ENCODE peak calls at places on chromosome 11, in ten cellular contexts. T, J, G, Y, C, R, X, P, D and N are unnamed samples. For H3K4me1 and H3K36me3, the result is how much of the 10 kb centered on the place peaks cover.

GRCh38 chr11:3840870-3841425 is at the start of gene RHOG:
- DNase-seq in T (peak), J (peak), G (peak), Y (peak), C (peak), R (no peak), X (peak), P (peak), D (peak), N (peak)

GRCh38 chr11:86818466-86819282 is 18.3 kb downstream of the PRSS23 start:
- DNase-seq in T (peak), J (no peak), G (peak), Y (no peak), C (peak), R (peak), X (no peak), P (no peak), D (no peak), N (no peak)

GRCh38 chr11:102783720-102784119 is 3.3 kb upstream of the MMP10 start:
- DNase-seq in T (no peak), J (no peak), G (no peak), Y (no peak), C (no peak), R (no peak), X (no peak), P (no peak), D (no peak), N (no peak)

GRCh38 chr11:79139900-79140299 is 300.9 kb downstream of the TENM4 start:
- DNase-seq in T (no peak), J (no peak), G (no peak), Y (no peak), C (no peak), R (no peak), X (no peak), P (no peak), D (no peak), N (no peak)

GRCh38 chr11:12318791-12319733 is 58.3 kb upstream of the PARVA start:
- DNase-seq in T (peak), J (peak), G (peak), Y (peak), C (peak), R (no peak), X (no peak), P (no peak), D (no peak), N (no peak)

GRCh38 chr11:88508808-88509581 is 171.5 kb upstream of the CTSC start:
- DNase-seq in T (no peak), J (peak), G (peak), Y (no peak), C (peak), R (no peak), X (peak), P (no peak), D (peak), N (no peak)

GRCh38 chr11:134292661-134293060 is 16.5 kb downstream of the GLB1L3 start:
- DNase-seq in T (no peak), J (no peak), G (no peak), Y (peak), C (no peak), R (no peak), X (no peak), P (no peak), D (peak), N (no peak)

GRCh38 chr11:125886997-125887372 is 483 bp upstream of the HYLS1 start:
- DNase-seq in T (peak), J (peak), G (peak), Y (peak), C (peak), R (no peak), X (peak), P (no peak), D (peak), N (no peak)

GRCh38 chr11:64924910-64925284 is 408 bp downstream of the PPP2R5B start:
- DNase-seq in T (no peak), J (peak), G (no peak), Y (peak), C (no peak), R (no peak), X (no peak), P (no peak), D (no peak), N (no peak)

GRCh38 chr11:110366234-110366633 is 63.5 kb upstream of the FDX1 start:
- DNase-seq in T (no peak), J (no peak), G (peak), Y (no peak), C (peak), R (no peak), X (no peak), P (peak), D (no peak), N (no peak)

GRCh38 chr11:68931911-68932310 is 28.2 kb downstream of the IGHMBP2 start:
- DNase-seq in T (no peak), J (no peak), G (no peak), Y (no peak), C (no peak), R (no peak), X (no peak), P (no peak), D (no peak), N (no peak)

GRCh38 chr11:99316761-99317475 is 296.2 kb downstream of the CNTN5 start:
- DNase-seq in T (no peak), J (no peak), G (peak), Y (no peak), C (peak), R (no peak), X (no peak), P (no peak), D (no peak), N (no peak)

GRCh38 chr11:12179019-12179418 is 68.6 kb downstream of the MICAL2 start:
- DNase-seq in T (no peak), J (peak), G (no peak), Y (no peak), C (peak), R (no peak), X (no peak), P (peak), D (no peak), N (no peak)

GRCh38 chr11:32438883-32439487 is 3.6 kb upstream of the WT1 start:
- DNase-seq in T (no peak), J (no peak), G (peak), Y (no peak), C (no peak), R (no peak), X (no peak), P (no peak), D (no peak), N (no peak)

GRCh38 chr11:87466228-87466627 is 428.5 kb downstream of the TMEM135 start:
- DNase-seq in T (no peak), J (no peak), G (no peak), Y (peak), C (peak), R (no peak), X (no peak), P (no peak), D (no peak), N (no peak)

GRCh38 chr11:119874660-119875238 is 145.7 kb upstream of the NECTIN1 start:
- DNase-seq in T (no peak), J (no peak), G (no peak), Y (no peak), C (no peak), R (no peak), X (no peak), P (no peak), D (no peak), N (no peak)

GRCh38 chr11:115501895-115502589 is 2.2 kb downstream of the CADM1 start:
- DNase-seq in T (peak), J (peak), G (no peak), Y (no peak), C (no peak), R (no peak), X (no peak), P (no peak), D (no peak), N (no peak)

GRCh38 chr11:47186076-47186936 is at the start of gene PACSIN3:
- DNase-seq in T (peak), J (no peak), G (peak), Y (peak), C (peak), R (peak), X (peak), P (peak), D (peak), N (no peak)

GRCh38 chr11:64803846-64804345 is 882 bp upstream of the MAP4K2 start:
- DNase-seq in T (no peak), J (no peak), G (no peak), Y (no peak), C (no peak), R (no peak), X (no peak), P (no peak), D (no peak), N (no peak)

GRCh38 chr11:47337229-47337924 is 15.1 kb downstream of the MYBPC3 start:
- DNase-seq in T (no peak), J (no peak), G (no peak), Y (no peak), C (no peak), R (no peak), X (no peak), P (no peak), D (no peak), N (no peak)

GRCh38 chr11:72234920-72235319 is 9.1 kb downstream of the PHOX2A start:
- DNase-seq in T (no peak), J (no peak), G (no peak), Y (peak), C (no peak), R (no peak), X (no peak), P (no peak), D (no peak), N (no peak)

GRCh38 chr11:73752903-73753302 is 8.0 kb downstream of the RAB6A start:
- DNase-seq in T (no peak), J (no peak), G (no peak), Y (no peak), C (peak), R (no peak), X (no peak), P (no peak), D (no peak), N (no peak)

GRCh38 chr11:68658097-68658496 is 26.2 kb upstream of the GAL start:
- DNase-seq in T (no peak), J (no peak), G (peak), Y (no peak), C (no peak), R (no peak), X (no peak), P (no peak), D (no peak), N (no peak)

GRCh38 chr11:130118636-130119387 is 40.8 kb upstream of the ST14 start:
- DNase-seq in T (peak), J (no peak), G (no peak), Y (no peak), C (no peak), R (peak), X (no peak), P (no peak), D (no peak), N (no peak)

GRCh38 chr11:65777821-65778361 is 2.9 kb downstream of the AP5B1 start:
- DNase-seq in T (no peak), J (no peak), G (no peak), Y (peak), C (no peak), R (no peak), X (no peak), P (peak), D (peak), N (no peak)

GRCh38 chr11:39192671-39193070 is 2266.8 kb downstream of the LRRC4C start:
- DNase-seq in T (no peak), J (no peak), G (no peak), Y (no peak), C (no peak), R (no peak), X (no peak), P (no peak), D (no peak), N (no peak)

GRCh38 chr11:101860694-101861371 is 54.0 kb upstream of the CEP126 start:
- DNase-seq in T (peak), J (peak), G (peak), Y (no peak), C (peak), R (peak), X (no peak), P (peak), D (no peak), N (no peak)

GRCh38 chr11:38791346-38791961 is 2193.4 kb upstream of the RAG2 start:
- DNase-seq in T (peak), J (peak), G (peak), Y (no peak), C (peak), R (no peak), X (no peak), P (no peak), D (no peak), N (no peak)

GRCh38 chr11:46387919-46388618 is 3.5 kb downstream of the CHRM4 start:
- DNase-seq in T (no peak), J (no peak), G (peak), Y (no peak), C (no peak), R (no peak), X (no peak), P (no peak), D (no peak), N (no peak)

GRCh38 chr11:23973244-23973643 is 523.6 kb upstream of the LUZP2 start:
- DNase-seq in T (no peak), J (no peak), G (no peak), Y (no peak), C (no peak), R (no peak), X (no peak), P (no peak), D (no peak), N (no peak)

GRCh38 chr11:70111269-70112016 is 33.3 kb downstream of the ANO1 start:
- DNase-seq in T (no peak), J (peak), G (peak), Y (no peak), C (peak), R (no peak), X (peak), P (peak), D (no peak), N (no peak)

GRCh38 chr11:118652681-118653181 is 26.7 kb downstream of the TREH start:
- DNase-seq in T (peak), J (no peak), G (no peak), Y (no peak), C (no peak), R (no peak), X (no peak), P (no peak), D (peak), N (no peak)

GRCh38 chr11:129917231-129917630 is 21.9 kb upstream of the NFRKB start:
- DNase-seq in T (no peak), J (no peak), G (no peak), Y (no peak), C (no peak), R (no peak), X (no peak), P (no peak), D (no peak), N (no peak)

GRCh38 chr11:69603163-69603836 is 37.7 kb upstream of the CCND1 start:
- DNase-seq in T (no peak), J (no peak), G (no peak), Y (no peak), C (no peak), R (no peak), X (no peak), P (no peak), D (no peak), N (no peak)

GRCh38 chr11:119190531-119190930 is 5.3 kb downstream of the NHERF4 start:
- DNase-seq in T (no peak), J (no peak), G (no peak), Y (no peak), C (no peak), R (no peak), X (no peak), P (no peak), D (no peak), N (no peak)

GRCh38 chr11:133206313-133207005 is 325.8 kb downstream of the OPCML start:
- DNase-seq in T (no peak), J (no peak), G (no peak), Y (no peak), C (no peak), R (no peak), X (no peak), P (no peak), D (no peak), N (no peak)

GRCh38 chr11:48033918-48034341 is 53.6 kb downstream of the PTPRJ start:
- DNase-seq in T (no peak), J (no peak), G (no peak), Y (no peak), C (no peak), R (no peak), X (no peak), P (no peak), D (no peak), N (no peak)

GRCh38 chr11:111660822-111661221 is 58.6 kb downstream of the SIK2 start:
- DNase-seq in T (no peak), J (no peak), G (no peak), Y (no peak), C (no peak), R (no peak), X (no peak), P (no peak), D (no peak), N (no peak)

GRCh38 chr11:106159846-106160245 is 82.4 kb downstream of the AASDHPPT start:
- DNase-seq in T (no peak), J (no peak), G (peak), Y (no peak), C (no peak), R (no peak), X (no peak), P (no peak), D (no peak), N (no peak)
- H3K4me1 ChIP-seq in T (under half), J (under half), G (under half), Y (under half), C (under half), R (under half), X (under half), P (under half), D (under half), N (under half)

GRCh38 chr11:131758726-131759125 is 388.3 kb downstream of the NTM start:
- DNase-seq in T (no peak), J (no peak), G (no peak), Y (no peak), C (no peak), R (no peak), X (no peak), P (no peak), D (no peak), N (no peak)

GRCh38 chr11:131759140-131759539 is 388.7 kb downstream of the NTM start:
- DNase-seq in T (no peak), J (no peak), G (no peak), Y (no peak), C (no peak), R (no peak), X (no peak), P (no peak), D (no peak), N (no peak)

GRCh38 chr11:131762346-131763110 is 392.1 kb downstream of the NTM start:
- DNase-seq in T (no peak), J (no peak), G (no peak), Y (no peak), C (no peak), R (no peak), X (no peak), P (no peak), D (no peak), N (no peak)

GRCh38 chr11:131763193-131763890 is 392.9 kb downstream of the NTM start:
- DNase-seq in T (no peak), J (no peak), G (peak), Y (no peak), C (no peak), R (no peak), X (no peak), P (no peak), D (no peak), N (no peak)

DNA sequence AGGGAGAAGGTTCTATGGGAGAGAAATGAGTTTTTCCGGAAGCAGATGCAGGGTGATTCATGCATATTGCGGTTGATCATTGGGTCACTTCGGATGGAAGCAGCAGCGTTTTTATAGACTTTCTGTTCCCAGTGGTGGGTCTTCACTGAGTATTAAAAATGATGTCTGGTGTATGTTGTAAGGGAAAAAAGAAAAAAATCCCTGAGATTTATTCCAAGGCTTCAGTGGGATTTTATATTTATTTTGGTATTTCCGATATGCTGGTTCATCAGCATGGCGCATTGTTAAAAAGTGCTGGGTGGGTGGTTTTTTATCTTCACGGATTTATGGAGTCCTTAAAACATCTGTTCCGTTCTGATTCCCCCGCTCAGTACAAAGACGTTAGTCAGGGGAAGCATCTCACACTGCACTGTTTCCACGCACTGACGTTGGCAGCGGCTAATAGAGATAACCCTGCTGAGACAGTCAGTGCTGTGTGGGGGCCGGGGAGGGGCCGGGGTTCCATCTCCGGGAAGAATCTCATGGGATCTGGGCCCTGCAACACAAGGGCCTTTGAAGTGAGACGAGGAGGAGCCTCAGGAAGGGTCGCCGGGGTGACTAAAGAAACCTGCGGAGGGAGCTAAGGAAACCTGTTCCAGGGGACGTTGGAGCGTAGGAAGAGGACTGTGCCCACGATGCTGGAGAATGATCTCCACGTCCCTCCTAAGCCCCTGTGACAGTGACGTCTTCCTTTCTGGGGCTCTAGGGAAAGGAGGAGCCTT is 390.0 kb downstream of the NTM start:
- DNase-seq in T (no peak), J (no peak), G (peak), Y (no peak), C (peak), R (no peak), X (no peak), P (no peak), D (no peak), N (no peak)
- H3K4me3 ChIP-seq in T (no peak), J (no peak), G (no peak), Y (no peak), C (no peak), R (no peak), X (no peak), P (no peak), D (no peak), N (no peak)

GRCh38 chr11:78071717-78072116 is 7.9 kb downstream of the NDUFC2 start:
- DNase-seq in T (no peak), J (no peak), G (no peak), Y (no peak), C (no peak), R (no peak), X (no peak), P (no peak), D (no peak), N (no peak)
- H3K36me3 ChIP-seq in T (under half), J (under half), G (under half), Y (under half), C (under half), R (under half), X (half or more), P (half or more), D (under half), N (under half)

DNA sequence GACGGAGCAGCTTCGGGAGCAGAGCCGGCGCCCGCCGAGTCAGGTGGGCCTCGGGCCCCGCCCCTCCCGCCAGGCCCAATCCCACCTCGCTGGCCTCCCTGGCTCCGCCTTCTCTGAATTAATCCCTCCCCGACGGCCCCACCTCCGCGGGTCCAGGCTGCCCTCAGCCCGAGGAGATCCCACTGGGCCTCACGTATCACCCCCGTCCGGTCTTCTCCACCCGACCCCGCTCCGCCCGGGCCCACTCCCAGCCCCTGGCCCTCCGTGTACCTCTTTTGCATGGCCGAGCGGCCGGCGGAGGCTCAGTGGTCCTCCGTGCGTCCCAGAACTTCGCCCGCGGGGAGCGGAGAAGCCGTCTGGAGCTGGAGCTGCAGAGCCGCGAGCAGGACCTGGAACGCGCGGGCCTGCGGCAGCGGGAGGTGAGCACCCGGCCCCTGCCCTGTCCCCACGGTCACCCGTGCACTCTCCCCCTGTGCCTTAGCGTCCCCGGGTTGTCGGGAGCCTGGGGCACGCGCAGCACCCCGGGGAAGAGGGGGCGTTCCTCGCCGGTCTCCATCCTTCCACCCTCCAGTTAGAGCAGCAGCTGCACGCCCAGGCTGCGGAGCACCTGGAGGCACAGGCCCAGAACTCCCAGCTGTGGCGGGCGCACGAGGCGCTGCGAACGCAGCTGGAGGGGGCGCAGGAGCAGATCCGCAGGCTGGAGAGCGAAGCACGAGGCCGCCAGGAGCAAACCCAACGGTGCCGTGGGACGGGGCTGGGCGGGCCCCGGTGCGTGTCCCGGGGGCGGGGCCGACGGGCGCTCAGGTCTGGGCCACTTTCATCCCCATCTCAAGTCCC is 2.2 kb upstream of the CD151 start:
- DNase-seq in T (peak), J (peak), G (peak), Y (no peak), C (no peak), R (peak), X (peak), P (peak), D (peak), N (no peak)
- H3K4me1 ChIP-seq in T (under half), J (half or more), G (under half), Y (under half), C (half or more), R (under half), X (under half), P (half or more), D (under half), N (half or more)

GRCh38 chr11:57764972-57765371 is 3.4 kb downstream of the CTNND1 start:
- DNase-seq in T (no peak), J (no peak), G (no peak), Y (no peak), C (no peak), R (no peak), X (no peak), P (no peak), D (no peak), N (no peak)
- H3K4me3 ChIP-seq in T (no peak), J (no peak), G (peak), Y (peak), C (no peak), R (no peak), X (peak), P (peak), D (peak), N (peak)